ENCODE peak calls at places on chromosomes 12 and 14, in five cellular contexts. E is AG10803, H is Peyer's patch, K is fibroblast of lung, S is thoracic aorta. L is an unnamed sample.

GRCh38 chr12:31369712-31370521 is 44.0 kb upstream of the SINHCAF start:
- DNase-seq in H (no peak), K (peak; percentile 43), E (peak; percentile 54), S (no peak), L (peak; percentile 56)

GRCh38 chr12:113461666-113462065 is 10.0 kb downstream of the LHX5 start:
- DNase-seq in H (no peak), E (peak; percentile 25), S (no peak), K (no peak), L (no peak)

GRCh38 chr14:30966415-30967363 is 58.8 kb upstream of the AP4S1 start:
- DNase-seq in K (peak; percentile 65), H (no peak), E (no peak), S (no peak), L (no peak)

GRCh38 chr12:130702966-130703732 is 12.9 kb downstream of the RIMBP2 start:
- DNase-seq in H (no peak), S (no peak), E (no peak), K (no peak), L (no peak)

GRCh38 chr14:81831128-81831815 is 297.6 kb upstream of the SEL1L start:
- DNase-seq in E (no peak), H (no peak), S (peak; percentile 4), K (no peak), L (no peak)

GRCh38 chr12:54412348-54412747 is 6.7 kb downstream of the ITGA5 start:
- DNase-seq in K (no peak), S (no peak), E (no peak), H (no peak), L (no peak)

GRCh38 chr12:21809100-21809499 is 34.6 kb upstream of the KCNJ8 start:
- DNase-seq in E (no peak), S (no peak), K (no peak), H (no peak), L (no peak)

GRCh38 chr14:32939254-32940065 is 781 bp downstream of the NPAS3 start:
- DNase-seq in H (peak; percentile 30), S (no peak), K (peak; percentile 86), E (peak; percentile 77), L (peak; percentile 39)

GRCh38 chr12:40325349-40325960 is 100.7 kb downstream of the LRRK2 start:
- DNase-seq in H (no peak), S (no peak), E (peak; percentile 4), K (peak; percentile 2), L (no peak)

GRCh38 chr14:103074699-103075341 is 9.2 kb upstream of the LBHD2 start:
- DNase-seq in S (no peak), E (no peak), H (no peak), K (no peak), L (no peak)

GRCh38 chr12:55470088-55470830 is at the start of gene OR6C70:
- DNase-seq in H (no peak), K (no peak), E (no peak), S (no peak), L (no peak)

GRCh38 chr14:59566725-59567124 is 9.9 kb downstream of the CCDC175 start:
- DNase-seq in H (no peak), E (no peak), K (no peak), S (no peak), L (no peak)

GRCh38 chr14:43539210-43539609 is 967.9 kb downstream of the FSCB start:
- DNase-seq in S (no peak), H (no peak), E (no peak), K (no peak), L (no peak)

GRCh38 chr12:71942259-71942658 is 3.6 kb downstream of the TPH2 start:
- DNase-seq in E (no peak), S (no peak), H (no peak), K (no peak), L (no peak)

GRCh38 chr14:68783408-68784297 is 9.2 kb downstream of the ZFP36L1 start:
- DNase-seq in E (no peak), K (no peak), H (no peak), S (no peak), L (no peak)

GRCh38 chr14:47822326-47822725 is 146.9 kb upstream of the MDGA2 start:
- DNase-seq in K (no peak), S (no peak), H (no peak), E (no peak), L (no peak)

GRCh38 chr14:39395555-39396254 is 36.5 kb downstream of the FBXO33 start:
- DNase-seq in S (no peak), K (peak; percentile 19), E (no peak), H (no peak), L (no peak)

GRCh38 chr14:50954811-50955372 is 10.6 kb upstream of the PYGL start:
- DNase-seq in S (no peak), H (no peak), K (peak; percentile 69), E (peak; percentile 72), L (no peak)
- TF ChIP-seq CTCF in S (peak; percentile 68), H (peak; percentile 37), K (peak; percentile 73), E (peak; percentile 92), L (peak; percentile 77)

GRCh38 chr14:106691601-106692291 is 1165.4 kb downstream of the TMEM121 start:
- DNase-seq in S (no peak), K (no peak), H (no peak), E (no peak), L (no peak)
- TF ChIP-seq CTCF in S (no peak), K (no peak), H (no peak), E (no peak), L (peak; percentile 8)

GRCh38 chr12:118297284-118297683 is 75.4 kb downstream of the TAOK3 start:
- DNase-seq in K (no peak), H (no peak), E (no peak), S (no peak), L (no peak)
- TF ChIP-seq CTCF in K (no peak), H (no peak), E (no peak), S (no peak), L (no peak)

DNA sequence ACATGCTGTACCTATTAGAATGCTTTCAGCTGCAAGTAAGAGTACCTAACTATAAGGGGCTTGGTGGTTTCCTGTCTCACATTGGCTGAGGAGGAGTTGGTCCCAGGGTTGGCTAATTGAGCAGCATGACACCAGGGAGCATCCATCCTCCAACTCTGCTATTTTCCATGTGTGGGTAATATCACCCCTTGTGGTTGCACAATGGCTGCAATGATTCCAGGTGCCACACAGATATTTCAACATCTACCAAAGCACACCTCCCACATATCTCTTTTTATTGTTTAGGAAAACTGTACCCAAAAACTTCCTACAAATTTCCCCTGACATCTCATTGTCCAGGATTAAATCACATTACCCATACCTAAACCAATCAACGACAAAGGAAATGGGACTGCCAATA is 118.0 kb upstream of the EEA1 start:
- DNase-seq in H (no peak), S (no peak), E (no peak), K (no peak), L (no peak)
- TF ChIP-seq CTCF in H (no peak), S (no peak), E (no peak), K (no peak), L (no peak)